ENCODE peak calls at places on chromosomes 13 and 19, in five cellular contexts. Q is HCT116, Z is GM23338, O is DND-41, R is PC-9. P is an unnamed sample.

GRCh38 chr13:112447306-112447705 is 71.2 kb downstream of the SPACA7 start:
- DNase-seq in Z (no peak), O (no peak), R (no peak), Q (no peak), P (no peak)

GRCh38 chr13:104024416-104025170 is 958.4 kb upstream of the SLC10A2 start:
- DNase-seq in R (no peak), O (no peak), Q (no peak), Z (no peak), P (no peak)

GRCh38 chr13:25901460-25902376 is 150.1 kb downstream of the SHISA2 start:
- DNase-seq in Q (no peak), Z (no peak), R (no peak), O (peak; percentile 50), P (peak; percentile 11)

GRCh38 chr13:49132479-49133002 is 87.6 kb upstream of the MLNR start:
- DNase-seq in Q (no peak), R (no peak), Z (no peak), O (no peak), P (no peak)

GRCh38 chr13:95246292-95247082 is 54.8 kb downstream of the ABCC4 start:
- DNase-seq in R (peak; percentile 47), Q (no peak), O (no peak), Z (no peak), P (no peak)

GRCh38 chr13:50375792-50376191 is 360.5 kb downstream of the KCNRG start:
- DNase-seq in Z (no peak), R (no peak), O (no peak), Q (no peak), P (peak; percentile 39)

GRCh38 chr19:44570984-44571684 is 41.7 kb upstream of the CEACAM20 start:
- DNase-seq in R (peak; percentile 67), O (peak; percentile 64), Z (peak; percentile 93), Q (peak; percentile 76), P (peak; percentile 72)

GRCh38 chr19:42286349-42287016 is 15.4 kb upstream of the PRR19 start:
- DNase-seq in Z (no peak), R (no peak), O (no peak), Q (no peak), P (peak; percentile 79)

GRCh38 chr13:50230365-50230978 is 215.2 kb downstream of the KCNRG start:
- DNase-seq in Q (no peak), O (no peak), R (no peak), Z (no peak), P (no peak)

GRCh38 chr19:7355151-7355845 is 6.6 kb downstream of the ARHGEF18 start:
- DNase-seq in O (no peak), Q (no peak), R (no peak), Z (no peak), P (no peak)

GRCh38 chr13:98141938-98142426 is 912 bp upstream of the FARP1 start:
- DNase-seq in O (no peak), Z (peak; percentile 66), R (no peak), Q (no peak), P (no peak)

GRCh38 chr19:4606181-4606580 is 33.1 kb upstream of the TNFAIP8L1 start:
- DNase-seq in O (no peak), R (no peak), Q (no peak), Z (no peak), P (no peak)

GRCh38 chr13:65461590-65461989 is 1768.5 kb downstream of the PCDH9 start:
- DNase-seq in R (peak; percentile 10), O (no peak), Q (no peak), Z (peak; percentile 8), P (no peak)

GRCh38 chr19:17538684-17539287 is 16.7 kb upstream of the COLGALT1 start:
- DNase-seq in R (no peak), Z (peak; percentile 36), Q (no peak), O (no peak), P (peak; percentile 61)

GRCh38 chr13:43230989-43231388 is 207.6 kb downstream of the DNAJC15 start:
- DNase-seq in R (no peak), Q (no peak), Z (no peak), O (no peak), P (no peak)

GRCh38 chr13:102214956-102215355 is 186.9 kb downstream of the FGF14 start:
- DNase-seq in R (no peak), Q (no peak), O (no peak), Z (no peak), P (no peak)

GRCh38 chr19:11673608-11674041 is 65.1 kb downstream of the ZNF823 start:
- DNase-seq in Q (no peak), R (peak; percentile 28), O (peak; percentile 36), Z (peak; percentile 93), P (peak; percentile 28)

GRCh38 chr13:44854264-44855060 is 134.8 kb downstream of the NUFIP1 start:
- DNase-seq in R (no peak), Q (no peak), Z (no peak), O (no peak), P (no peak)

GRCh38 chr19:4406626-4407025 is 4.2 kb downstream of the CHAF1A start:
- DNase-seq in O (no peak), Z (no peak), R (no peak), Q (no peak), P (no peak)

GRCh38 chr13:43544011-43544410 is 242.8 kb downstream of the ENOX1 start:
- DNase-seq in R (no peak), Z (no peak), O (no peak), Q (no peak), P (no peak)

GRCh38 chr19:11242864-11243797 is 3.7 kb downstream of the ANGPTL8 start:
- DNase-seq in Z (peak; percentile 95), Q (peak; percentile 47), R (peak; percentile 89), O (peak; percentile 77), P (peak; percentile 81)

GRCh38 chr13:95623141-95623540 is 21.4 kb downstream of the DZIP1 start:
- DNase-seq in Z (no peak), R (no peak), O (no peak), Q (no peak), P (no peak)

GRCh38 chr13:19957320-19958118 is 1.0 kb upstream of the ZMYM2 start:
- DNase-seq in R (peak; percentile 54), O (no peak), Z (peak; percentile 91), Q (no peak), P (peak; percentile 75)

GRCh38 chr13:41563501-41564001 is 106.2 kb downstream of the RGCC start:
- DNase-seq in Q (no peak), R (no peak), Z (no peak), O (no peak), P (no peak)

GRCh38 chr19:28582807-28583206 is 630.1 kb downstream of the UQCRFS1 start:
- DNase-seq in Z (peak; percentile 8), R (no peak), O (no peak), Q (no peak), P (no peak)

GRCh38 chr13:95382411-95382810 is 81.2 kb upstream of the ABCC4 start:
- DNase-seq in Z (no peak), O (no peak), R (no peak), Q (no peak), P (no peak)

GRCh38 chr19:50329146-50329925 is at the start of gene KCNC3:
- DNase-seq in Z (peak; percentile 100), O (peak; percentile 20), R (peak; percentile 95), Q (peak; percentile 99), P (peak; percentile 100)

GRCh38 chr19:57566396-57567256 is 7.0 kb upstream of the ZNF550 start:
- DNase-seq in O (peak; percentile 42), Q (peak; percentile 34), Z (peak; percentile 60), R (no peak), P (peak; percentile 77)

GRCh38 chr13:98279473-98280175 is 102.6 kb upstream of the RNF113B start:
- DNase-seq in Q (no peak), R (peak; percentile 14), O (peak; percentile 4), Z (no peak), P (peak; percentile 46)

GRCh38 chr19:46481947-46482346 is 10.6 kb upstream of the PNMA8A start:
- DNase-seq in R (no peak), O (no peak), Z (no peak), Q (no peak), P (no peak)

GRCh38 chr19:55663846-55664536 is 9.2 kb downstream of the U2AF2 start:
- DNase-seq in Q (no peak), R (no peak), Z (no peak), O (no peak), P (no peak)
- H3K79me2 ChIP-seq in Q (peaks cover 99% of the 10 kb centered on the region), R (peaks cover 98% of the 10 kb centered on the region), Z (peaks cover 94% of the 10 kb centered on the region), O (peaks cover 98% of the 10 kb centered on the region), P (peaks cover 47% of the 10 kb centered on the region)

GRCh38 chr13:106534844-106535551 is 464 bp downstream of the EFNB2 start:
- DNase-seq in R (no peak), Q (no peak), O (no peak), Z (peak; percentile 35), P (peak; percentile 4)
- H3K79me2 ChIP-seq in R (peaks cover 48% of the 10 kb centered on the region), Q (peaks cover 48% of the 10 kb centered on the region), O (no peaks in the 10 kb centered on the region), Z (peaks cover 31% of the 10 kb centered on the region), P (no peaks in the 10 kb centered on the region)

GRCh38 chr13:51666316-51666715 is 82.1 kb downstream of the WDFY2 start:
- DNase-seq in Z (no peak), Q (no peak), R (no peak), O (no peak), P (no peak)

GRCh38 chr13:51665456-51665855 is 81.2 kb downstream of the WDFY2 start:
- DNase-seq in R (no peak), Z (no peak), O (no peak), Q (no peak), P (no peak)

GRCh38 chr13:51666839-51667238 is 82.6 kb downstream of the WDFY2 start:
- DNase-seq in Z (no peak), Q (no peak), R (no peak), O (no peak), P (no peak)

GRCh38 chr13:51663980-51664957 is 80.0 kb downstream of the WDFY2 start:
- DNase-seq in Z (no peak), O (no peak), Q (no peak), R (no peak), P (no peak)

DNA sequence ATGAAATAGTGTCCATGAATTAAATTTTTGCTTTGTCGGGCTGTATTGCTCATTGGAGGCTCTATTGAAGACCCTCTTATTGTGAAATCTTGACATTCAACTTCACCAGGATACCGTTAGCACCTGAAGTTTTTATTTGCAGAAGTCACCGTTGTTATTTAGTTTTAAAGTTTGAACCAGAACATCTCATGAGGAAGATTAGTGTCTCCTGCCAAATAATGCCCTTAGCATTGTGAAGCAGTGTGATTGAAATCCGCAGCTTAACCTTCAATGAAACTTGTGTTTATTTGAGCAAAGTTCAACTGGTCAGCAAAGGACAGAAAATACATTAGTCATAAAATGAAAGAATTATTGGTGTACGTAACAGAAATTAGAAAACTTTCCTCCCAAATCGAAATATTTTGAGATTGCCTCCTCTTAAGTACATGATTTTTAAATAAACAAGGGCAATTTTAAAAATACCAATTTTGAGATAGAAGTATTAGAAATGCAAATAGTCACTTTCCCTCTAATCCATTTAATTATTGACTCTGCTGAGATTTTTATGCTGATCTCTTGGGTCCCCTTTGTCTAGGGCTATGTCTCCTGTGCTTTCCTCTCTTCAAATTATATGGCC is 84.4 kb downstream of the WDFY2 start:
- DNase-seq in Z (no peak), O (no peak), Q (no peak), R (no peak), P (no peak)
- H3K79me2 ChIP-seq in Z (peaks cover 87% of the 10 kb centered on the region), O (no peaks in the 10 kb centered on the region), Q (no peaks in the 10 kb centered on the region), R (peaks cover 28% of the 10 kb centered on the region), P (no peaks in the 10 kb centered on the region)

DNA sequence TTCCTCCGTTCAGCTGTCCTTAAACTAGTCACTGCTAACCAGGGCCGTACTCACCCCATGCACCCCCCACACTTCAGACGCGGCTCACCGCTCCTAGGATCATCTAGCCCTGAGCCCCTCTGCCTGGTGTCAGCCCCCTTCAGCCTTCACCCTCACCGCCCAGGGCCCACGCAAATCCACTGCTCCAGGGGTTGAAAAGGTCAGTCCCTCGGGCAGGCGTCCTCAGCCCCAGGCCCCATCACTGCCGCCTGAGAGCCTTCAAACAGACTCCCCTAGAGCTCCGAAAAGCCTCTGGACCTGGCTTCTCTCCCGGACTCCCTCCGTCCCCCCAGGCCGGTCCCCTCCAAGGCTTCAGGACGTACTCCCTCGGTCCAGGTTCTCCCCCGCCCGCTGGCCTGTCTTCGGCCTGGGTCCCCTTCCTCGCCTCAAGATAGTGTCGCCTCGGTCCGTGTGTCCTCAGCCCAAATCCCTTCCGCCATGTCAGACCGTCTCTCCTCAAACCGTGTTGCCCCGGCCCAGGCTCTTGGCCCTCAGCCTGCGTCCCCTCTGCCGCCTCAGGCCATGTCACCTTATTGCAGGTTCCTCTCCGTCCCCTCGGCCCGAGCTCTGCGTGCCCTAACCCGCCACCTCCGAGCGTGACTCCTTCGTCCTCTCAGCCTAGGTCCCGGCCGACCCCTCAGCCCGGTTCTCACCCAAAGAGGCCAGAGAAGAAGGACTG is 553 bp downstream of the NAPA start:
- DNase-seq in O (no peak), R (no peak), Z (no peak), Q (no peak), P (no peak)
- H3K79me2 ChIP-seq in O (peaks cover 55% of the 10 kb centered on the region), R (peaks cover 54% of the 10 kb centered on the region), Z (peaks cover 49% of the 10 kb centered on the region), Q (peaks cover 38% of the 10 kb centered on the region), P (peaks cover 48% of the 10 kb centered on the region)